ENCODE peak calls at places on chromosomes 12 and 14, in six cellular contexts. X, Q, F, O, A and H are unnamed samples.
A peak's percentile ranks its signal among the peaks of the same experiment; 100 is the strongest.

GRCh38 chr12:57190821-57191220 is 25.8 kb upstream of the NXPH4 start:
- DNase-seq in A (no peak), F (no peak), Q (no peak), X (no peak), O (no peak), H (no peak)

GRCh38 chr12:19757317-19757877 is 318.1 kb downstream of the AEBP2 start:
- DNase-seq in Q (no peak), X (peak; percentile 64), O (no peak), F (no peak), A (peak; percentile 63), H (peak; percentile 45)

GRCh38 chr14:61226015-61226654 is 55.0 kb downstream of the TMEM30B start:
- DNase-seq in Q (no peak), X (peak; percentile 46), O (no peak), F (no peak), A (no peak), H (no peak)

GRCh38 chr12:53251477-53252348 is 16.4 kb upstream of the ESPL1 start:
- DNase-seq in O (peak; percentile 95), X (peak; percentile 64), A (peak; percentile 73), F (no peak), Q (peak; percentile 75), H (peak; percentile 94)

GRCh38 chr14:32648434-32648833 is 290.2 kb upstream of the NPAS3 start:
- DNase-seq in X (peak; percentile 68), Q (no peak), A (peak; percentile 73), O (no peak), F (no peak), H (no peak)

GRCh38 chr12:56486694-56487093 is 1.3 kb downstream of the GLS2 start:
- DNase-seq in F (no peak), A (no peak), O (no peak), Q (no peak), X (no peak), H (no peak)

GRCh38 chr14:42944284-42944683 is 1337.6 kb downstream of the LRFN5 start:
- DNase-seq in F (no peak), O (no peak), X (peak; percentile 61), A (no peak), Q (no peak), H (no peak)

GRCh38 chr14:87332001-87332400 is 661.0 kb downstream of the GALC start:
- DNase-seq in Q (no peak), F (no peak), X (peak; percentile 73), A (peak; percentile 6), O (no peak), H (no peak)

GRCh38 chr12:12349711-12350665 is at the start of gene MANSC1:
- DNase-seq in A (peak; percentile 43), F (no peak), O (peak; percentile 84), X (peak; percentile 28), Q (peak; percentile 49), H (peak; percentile 82)

GRCh38 chr12:69266045-69266635 is 26.8 kb downstream of the CPSF6 start:
- DNase-seq in F (no peak), A (peak; percentile 76), Q (no peak), O (no peak), X (peak; percentile 86), H (no peak)

GRCh38 chr12:94148841-94149780 is 734 bp downstream of the PLXNC1 start:
- DNase-seq in A (peak; percentile 60), X (peak; percentile 23), Q (peak; percentile 58), F (no peak), O (peak; percentile 77), H (peak; percentile 70)

GRCh38 chr14:104510794-104511611 is 68.6 kb upstream of the C14orf180 start:
- DNase-seq in X (no peak), O (peak; percentile 24), F (no peak), A (no peak), Q (no peak), H (no peak)

GRCh38 chr14:101027291-101027690 is 123.8 kb upstream of the RTL1 start:
- DNase-seq in A (no peak), Q (no peak), O (no peak), F (no peak), X (no peak), H (no peak)

GRCh38 chr12:121810234-121810817 is 6.5 kb downstream of the SETD1B start:
- DNase-seq in O (no peak), A (no peak), X (no peak), Q (no peak), F (no peak), H (no peak)

GRCh38 chr12:121812921-121813896 is 9.4 kb downstream of the SETD1B start:
- DNase-seq in Q (no peak), X (no peak), A (peak; percentile 28), F (no peak), O (no peak), H (no peak)

GRCh38 chr12:121812320-121812871 is 8.6 kb downstream of the SETD1B start:
- DNase-seq in Q (peak; percentile 58), A (peak; percentile 83), X (peak; percentile 64), F (no peak), O (peak; percentile 91), H (peak; percentile 88)

GRCh38 chr12:121810833-121811433 is 7.1 kb downstream of the SETD1B start:
- DNase-seq in A (peak; percentile 16), X (no peak), Q (no peak), O (no peak), F (no peak), H (no peak)

GRCh38 chr12:121811434-121812319 is 7.9 kb downstream of the SETD1B start:
- DNase-seq in X (peak; percentile 66), A (peak; percentile 78), Q (peak; percentile 80), O (peak; percentile 80), F (no peak), H (peak; percentile 74)
- H3K4me1 ChIP-seq in X (peaks cover 19% of the 10 kb centered on the region), A (peaks cover 35% of the 10 kb centered on the region), Q (peaks cover 15% of the 10 kb centered on the region), O (no peaks in the 10 kb centered on the region), F (peaks cover 32% of the 10 kb centered on the region), H (peaks cover 7% of the 10 kb centered on the region)

GRCh38 chr12:64731683-64732082 is 27.5 kb downstream of the GNS start:
- DNase-seq in X (no peak), A (no peak), O (no peak), F (no peak), Q (no peak), H (no peak)

GRCh38 chr12:64730585-64730964 is 28.6 kb downstream of the GNS start:
- DNase-seq in X (no peak), Q (no peak), A (peak; percentile 15), F (no peak), O (no peak), H (peak; percentile 94)

GRCh38 chr12:64736771-64737170 is 22.4 kb downstream of the GNS start:
- DNase-seq in O (no peak), Q (no peak), F (no peak), A (no peak), X (no peak), H (no peak)

GRCh38 chr12:64735447-64735846 is 23.8 kb downstream of the GNS start:
- DNase-seq in Q (no peak), F (no peak), O (no peak), A (no peak), X (peak; percentile 16), H (no peak)

GRCh38 chr12:64733857-64734256 is 25.3 kb downstream of the GNS start:
- DNase-seq in F (no peak), Q (no peak), A (no peak), O (no peak), X (no peak), H (no peak)
- H3K4me2 ChIP-seq in F (no peak overlapping the region), Q (no peak overlapping the region), A (no peak overlapping the region), O (no peak overlapping the region), X (no peak overlapping the region), H (no peak overlapping the region)

GRCh38 chr12:51836833-51837184 is 11.7 kb downstream of the FIGNL2 start:
- DNase-seq in Q (no peak), A (no peak), F (no peak), O (no peak), X (no peak), H (no peak)

GRCh38 chr12:51832708-51833107 is 15.8 kb downstream of the FIGNL2 start:
- DNase-seq in X (no peak), F (no peak), Q (no peak), O (no peak), A (no peak), H (no peak)

GRCh38 chr12:51833446-51834227 is 14.9 kb downstream of the FIGNL2 start:
- DNase-seq in A (no peak), X (no peak), F (no peak), O (no peak), Q (no peak), H (no peak)

GRCh38 chr12:51836012-51836832 is 12.3 kb downstream of the FIGNL2 start:
- DNase-seq in X (no peak), F (no peak), O (peak; percentile 84), Q (no peak), A (no peak), H (peak; percentile 80)

DNA sequence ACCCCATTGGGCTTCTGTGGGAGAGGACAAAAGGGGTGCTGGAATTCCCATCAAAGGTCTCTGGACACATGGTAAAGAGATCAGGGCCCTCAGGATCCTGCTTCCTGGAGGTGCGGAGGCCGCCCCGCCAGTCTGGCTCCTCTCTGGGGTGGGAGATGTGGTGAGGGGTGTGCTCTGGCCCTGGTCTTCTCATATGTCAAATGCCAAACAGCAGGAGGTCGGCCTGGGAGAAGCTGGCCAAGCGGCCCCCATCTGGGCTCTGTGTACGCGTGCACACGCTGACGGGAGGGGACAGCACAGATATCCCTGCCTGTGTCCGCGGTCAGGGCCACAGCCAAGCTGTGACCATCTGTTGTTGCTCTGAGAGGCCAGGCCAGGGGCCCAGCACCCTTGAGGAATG is 14.1 kb downstream of the FIGNL2 start:
- DNase-seq in A (no peak), X (no peak), Q (no peak), F (no peak), O (no peak), H (no peak)
- H3K18ac ChIP-seq in A (no peak overlapping the region), X (no peak overlapping the region), Q (no peak overlapping the region), F (peak overlapping the region; percentile 24), O (no peak overlapping the region), H (no peak overlapping the region)

GRCh38 chr12:130873825-130874224 is 2.0 kb downstream of the RAN start:
- DNase-seq in F (no peak), Q (no peak), X (no peak), O (no peak), A (no peak), H (no peak)

GRCh38 chr12:130870442-130871285 is 1.2 kb upstream of the RAN start:
- DNase-seq in X (peak; percentile 83), A (peak; percentile 56), F (peak; percentile 73), O (peak; percentile 91), Q (peak; percentile 33), H (peak; percentile 96)

GRCh38 chr12:130873106-130873795 is 1.4 kb downstream of the RAN start:
- DNase-seq in F (no peak), Q (no peak), X (no peak), A (no peak), O (no peak), H (no peak)

GRCh38 chr12:130871286-130872178 is at the start of gene RAN:
- DNase-seq in F (peak; percentile 71), Q (peak; percentile 84), A (peak; percentile 87), O (peak; percentile 89), X (peak; percentile 92), H (peak; percentile 92)

GRCh38 chr12:130872179-130873096 is 572 bp downstream of the RAN start:
- DNase-seq in A (peak; percentile 37), O (no peak), Q (no peak), F (no peak), X (no peak), H (no peak)
- H3K4me1 ChIP-seq in A (peaks cover 11% of the 10 kb centered on the region), O (peaks cover 2% of the 10 kb centered on the region), Q (peaks cover 14% of the 10 kb centered on the region), F (peaks cover 2% of the 10 kb centered on the region), X (no peaks in the 10 kb centered on the region), H (peaks cover 3% of the 10 kb centered on the region)

GRCh38 chr12:123886258-123886657 is 86.4 kb downstream of the CCDC92 start:
- DNase-seq in O (no peak), A (no peak), Q (no peak), F (no peak), X (no peak), H (no peak)
- H3K4me2 ChIP-seq in O (no peak overlapping the region), A (no peak overlapping the region), Q (no peak overlapping the region), F (no peak overlapping the region), X (no peak overlapping the region), H (no peak overlapping the region)

GRCh38 chr14:70809238-70810214 is at the start of gene MAP3K9:
- DNase-seq in F (peak; percentile 98), X (peak; percentile 26), A (peak; percentile 60), Q (peak; percentile 97), O (peak; percentile 100), H (peak; percentile 100)
- H3K18ac ChIP-seq in F (peak within 1 kb of the TSS; percentile 95), X (no peak within 1 kb of the TSS), A (no peak within 1 kb of the TSS), Q (peak within 1 kb of the TSS; percentile 94), O (peak within 1 kb of the TSS; percentile 61), H (peak within 1 kb of the TSS; percentile 88)